ENCODE peak calls at places on chromosomes 13 and 19, in four cellular contexts. U is K562, Q is HepG2, F is GM12878. D is an unnamed sample.

GRCh38 chr19:2320057-2320456 is 8.3 kb downstream of the LSM7 start:
- DNase-seq in U (no peak), Q (no peak), F (no peak), D (no peak)

GRCh38 chr13:51211910-51212309 is 10.3 kb upstream of the FAM124A start:
- DNase-seq in U (no peak), Q (no peak), F (no peak), D (no peak)

GRCh38 chr13:101306773-101307172 is 109.5 kb downstream of the NALCN start:
- DNase-seq in U (no peak), Q (no peak), F (no peak), D (no peak)

GRCh38 chr19:40433391-40434216 is 7.8 kb upstream of the SERTAD1 start:
- DNase-seq in U (peak), Q (peak), F (no peak), D (peak)

GRCh38 chr13:62234780-62235530 is 819.3 kb upstream of the PCDH20 start:
- DNase-seq in U (no peak), Q (no peak), F (no peak), D (no peak)

GRCh38 chr19:40055832-40056504 is at the start of gene ZNF780B:
- DNase-seq in U (peak), Q (peak), F (peak), D (peak)

GRCh38 chr19:56404705-56405056 is 549 bp downstream of the ZNF583 start:
- DNase-seq in U (no peak), Q (no peak), F (no peak), D (no peak)

GRCh38 chr19:3184847-3185481 is 766 bp upstream of the NCLN start:
- DNase-seq in U (peak), Q (no peak), F (no peak), D (peak)

GRCh38 chr13:32837973-32838940 is 178.0 kb upstream of the KL start:
- DNase-seq in U (no peak), Q (no peak), F (no peak), D (peak)

GRCh38 chr13:95536629-95537241 is 15.8 kb upstream of the CLDN10 start:
- DNase-seq in U (no peak), Q (no peak), F (no peak), D (peak)

GRCh38 chr13:39688278-39688677 is 32.8 kb downstream of the COG6 start:
- DNase-seq in U (no peak), Q (no peak), F (no peak), D (no peak)

GRCh38 chr13:100694722-100695644 is 20.4 kb upstream of the TMTC4 start:
- DNase-seq in U (peak), Q (peak), F (no peak), D (peak)

GRCh38 chr19:11091343-11092153 is 2.3 kb downstream of the LDLR start:
- DNase-seq in U (no peak), Q (peak), F (no peak), D (peak)

GRCh38 chr19:19459707-19460251 is 54.3 kb downstream of the GATAD2A start:
- DNase-seq in U (no peak), Q (no peak), F (no peak), D (no peak)

GRCh38 chr13:35927554-35927953 is 203.6 kb downstream of the DCLK1 start:
- DNase-seq in U (no peak), Q (no peak), F (no peak), D (no peak)

GRCh38 chr13:111902726-111903125 is 164.2 kb upstream of the SOX1 start:
- DNase-seq in U (no peak), Q (no peak), F (no peak), D (no peak)

DNA sequence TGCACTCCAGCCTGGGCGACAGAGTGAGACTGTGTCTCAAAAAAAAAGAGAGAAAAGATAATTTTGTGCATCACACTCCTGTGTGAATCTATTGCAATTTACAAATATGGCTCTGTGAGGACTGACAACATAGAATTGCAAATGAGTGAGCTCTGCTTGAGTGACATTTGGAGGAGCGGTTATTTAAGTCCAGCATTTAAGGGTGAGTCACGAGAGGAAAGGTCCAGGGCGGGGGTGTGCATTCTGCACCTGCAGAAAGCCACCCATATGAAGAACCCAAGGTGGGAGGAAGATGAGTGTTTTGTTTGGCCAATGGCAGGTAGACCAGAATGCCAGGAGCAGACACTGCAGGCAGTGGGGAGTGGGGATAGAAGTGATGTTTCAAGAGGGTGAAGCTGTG is 58.6 kb downstream of the DGKH start:
- DNase-seq in U (no peak), Q (no peak), F (no peak), D (no peak)
- TF ChIP-seq CREB1 in U (no peak), Q (no peak), F (no peak), D (no peak)

GRCh38 chr13:69199664-69200063 is 908.0 kb upstream of the ATXN8OS start:
- DNase-seq in U (no peak), Q (no peak), F (no peak), D (no peak)
- TF ChIP-seq REST in U (no peak), Q (no peak), F (no peak), D (no peak)

DNA sequence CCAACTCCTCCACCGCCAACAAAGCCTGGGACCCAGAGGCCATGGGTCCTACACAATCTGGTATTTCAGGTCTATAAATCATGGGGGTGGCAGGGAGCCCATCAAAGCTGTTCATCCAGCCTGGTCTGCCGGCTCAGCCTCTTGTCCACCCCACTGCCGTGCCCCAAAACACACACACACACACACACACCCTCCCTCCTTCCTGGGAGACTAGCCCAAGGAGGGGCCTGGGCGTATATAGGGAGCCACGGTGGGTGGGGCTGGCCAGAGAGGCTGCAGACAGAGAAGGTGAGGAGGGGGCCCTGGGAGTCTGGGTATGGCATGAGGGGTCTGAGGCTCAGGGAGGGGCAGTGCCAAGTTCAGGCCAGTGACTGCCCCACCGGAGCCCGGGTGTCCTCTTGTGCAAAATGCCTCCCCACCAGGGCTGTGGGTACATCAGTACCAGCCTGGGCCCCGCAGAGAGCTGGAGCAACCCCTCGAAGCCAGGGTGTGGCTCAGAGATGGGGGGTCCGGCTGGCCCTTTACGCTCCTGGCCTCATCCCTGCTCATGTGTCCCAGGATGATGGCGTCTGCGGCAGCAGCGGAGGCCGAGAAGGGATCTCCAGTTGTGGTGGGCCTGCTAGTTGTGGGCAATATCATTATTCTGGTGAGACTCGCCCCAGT is at the start of gene UPK1A:
- DNase-seq in U (no peak), Q (no peak), F (no peak), D (no peak)
- TF ChIP-seq POLR2AphosphoS5 in U (no peak), Q (no peak), F (no peak), D (no peak)

DNA sequence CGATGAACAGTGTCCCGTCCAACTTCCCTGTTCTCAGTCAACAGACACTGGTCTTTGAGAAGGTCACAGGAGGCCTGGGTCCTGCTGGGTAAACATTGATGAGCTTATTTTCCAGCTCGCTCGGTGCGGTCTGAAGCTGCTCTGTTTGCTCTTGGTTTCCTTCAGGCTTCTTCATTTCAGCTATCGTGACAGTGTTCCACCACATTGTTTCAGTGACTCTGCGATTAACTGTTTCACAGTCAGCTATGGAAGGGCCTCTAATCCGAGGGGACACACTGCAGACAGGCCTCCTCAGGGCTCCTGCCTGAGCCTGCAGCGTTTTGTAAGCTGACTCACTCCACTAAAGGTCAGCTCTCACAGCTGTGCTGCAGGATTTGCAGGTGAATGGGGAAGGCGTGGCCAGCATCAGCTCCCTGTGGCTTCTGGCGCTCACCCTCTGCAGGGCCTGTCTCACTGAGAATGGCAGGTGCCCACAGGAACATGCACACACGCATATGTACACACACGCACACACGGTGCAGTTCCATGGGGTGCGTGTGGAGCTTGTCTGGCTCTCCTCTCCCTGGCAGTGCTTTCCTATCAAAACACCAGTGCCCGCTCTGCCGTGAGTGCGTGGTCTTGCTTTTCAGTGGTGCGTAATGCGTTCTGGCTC is 62.9 kb upstream of the MCF2L start:
- DNase-seq in U (no peak), Q (peak), F (no peak), D (peak)
- TF ChIP-seq CREB1 in U (no peak), Q (no peak), F (no peak), D (no peak)

GRCh38 chr19:35648017-35648961 is at the start of gene COX6B1:
- DNase-seq in U (peak), Q (peak), F (peak), D (peak)
- TF ChIP-seq REST in U (peak), Q (no peak), F (no peak), D (no peak)

GRCh38 chr19:7743425-7743841 is 3.9 kb downstream of the CD209 start:
- DNase-seq in U (no peak), Q (no peak), F (peak), D (no peak)
- TF ChIP-seq POLR2AphosphoS5 in U (no peak), Q (no peak), F (no peak), D (no peak)

GRCh38 chr13:48892311-48892710 is 83.4 kb upstream of the FNDC3A start:
- DNase-seq in U (no peak), Q (peak), F (no peak), D (no peak)
- TF ChIP-seq CREB1 in U (no peak), Q (no peak), F (no peak), D (no peak)

GRCh38 chr19:46875657-46876056 is 14.9 kb downstream of the ARHGAP35 start:
- DNase-seq in U (no peak), Q (no peak), F (no peak), D (no peak)
- TF ChIP-seq REST in U (no peak), Q (no peak), F (no peak), D (no peak)

DNA sequence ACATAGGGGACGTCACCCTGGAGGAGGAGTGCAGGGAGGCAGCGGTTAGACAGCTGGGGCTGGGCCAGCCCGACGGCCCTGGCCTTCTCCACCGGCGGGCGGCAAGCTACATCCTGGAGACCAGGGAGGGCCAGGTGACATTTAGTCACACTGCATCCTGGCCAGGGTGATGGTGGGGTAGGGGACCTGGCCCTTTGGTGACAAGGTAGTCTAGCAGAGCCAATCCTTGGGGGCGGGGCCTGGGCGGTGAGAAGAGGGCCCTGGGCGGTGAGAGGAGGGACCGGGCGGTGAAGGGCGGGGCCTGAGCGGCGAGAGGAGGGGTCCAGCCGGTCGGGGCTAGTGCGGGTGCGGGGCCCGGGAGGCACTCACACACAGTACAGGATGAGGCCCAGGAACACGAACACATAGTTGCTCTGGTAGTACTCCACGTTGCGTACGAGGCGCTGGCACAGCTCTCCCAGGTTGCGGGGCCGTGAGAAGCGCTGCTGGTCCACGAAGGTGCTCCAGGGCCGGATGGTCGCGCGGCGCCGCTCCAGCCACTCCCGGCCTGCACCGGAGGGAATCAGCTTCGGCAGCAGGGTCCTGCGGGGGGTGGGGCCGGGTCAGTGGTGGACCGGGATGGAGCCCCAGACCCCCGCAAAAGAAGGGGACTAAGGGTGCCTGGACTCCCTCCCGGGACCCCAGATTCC is 610 bp downstream of the RABAC1 start:
- DNase-seq in U (peak), Q (peak), F (no peak), D (peak)
- TF ChIP-seq POLR2AphosphoS5 in U (no peak), Q (peak), F (peak), D (peak)

GRCh38 chr13:114260818-114261217 is 20.6 kb upstream of the UPF3A start:
- DNase-seq in U (no peak), Q (no peak), F (peak), D (no peak)
- TF ChIP-seq CREB1 in U (no peak), Q (no peak), F (no peak), D (no peak)